ENCODE peak calls at places on chromosomes 13 and 19, in six cellular contexts. F is HT-29; M is GM10248; H is nephron progenitor cell; D is GM13977; G is CD8-positive, alpha-beta memory T cell. K is an unnamed sample.

GRCh38 chr19:53019684-53020083 is 6.0 kb downstream of the ERVV-1 start:
- DNase-seq in F (peak; percentile 16), M (no peak), H (no peak), D (no peak), G (no peak), K (no peak)

GRCh38 chr13:112891477-112892401 is 77.3 kb upstream of the MCF2L start:
- DNase-seq in F (peak; percentile 20), M (no peak), H (no peak), D (no peak), G (no peak), K (no peak)

GRCh38 chr19:44626067-44626624 is 12.8 kb downstream of the IGSF23 start:
- DNase-seq in F (peak; percentile 94), M (no peak), H (no peak), D (no peak), G (no peak), K (no peak)

GRCh38 chr13:27424246-27425150 is at the start of gene GTF3A:
- DNase-seq in F (peak; percentile 99), M (peak; percentile 97), H (peak; percentile 88), D (peak; percentile 97), G (peak; percentile 81), K (peak; percentile 96)

GRCh38 chr19:51034704-51035103 is at the start of gene KLK12:
- DNase-seq in F (peak; percentile 71), M (no peak), H (no peak), D (no peak), G (no peak), K (no peak)

GRCh38 chr13:73499685-73500084 is 440.9 kb downstream of the KLF5 start:
- DNase-seq in F (no peak), M (no peak), H (no peak), D (no peak), G (no peak), K (no peak)

GRCh38 chr13:25727250-25727649 is 324.6 kb downstream of the SHISA2 start:
- DNase-seq in F (no peak), M (no peak), H (no peak), D (no peak), G (no peak), K (no peak)

GRCh38 chr19:45922281-45922680 is 7.7 kb upstream of the NANOS2 start:
- DNase-seq in F (peak; percentile 63), M (no peak), H (no peak), D (no peak), G (no peak), K (peak; percentile 30)

GRCh38 chr13:52707375-52707774 is 32.2 kb downstream of the CNMD start:
- DNase-seq in F (peak; percentile 24), M (no peak), H (no peak), D (no peak), G (no peak), K (no peak)

GRCh38 chr13:44354884-44355283 is 18.7 kb upstream of the SERP2 start:
- DNase-seq in F (peak; percentile 48), M (no peak), H (no peak), D (no peak), G (no peak), K (no peak)

GRCh38 chr19:28217064-28217463 is 995.9 kb downstream of the UQCRFS1 start:
- DNase-seq in F (no peak), M (no peak), H (no peak), D (no peak), G (no peak), K (no peak)

GRCh38 chr13:35143123-35143522 is 201.1 kb downstream of the NBEA start:
- DNase-seq in F (no peak), M (no peak), H (no peak), D (no peak), G (no peak), K (no peak)

GRCh38 chr13:86020350-86021002 is 221.3 kb upstream of the SLITRK6 start:
- DNase-seq in F (peak; percentile 40), M (no peak), H (no peak), D (no peak), G (no peak), K (no peak)

GRCh38 chr19:45376045-45376724 is 5.8 kb upstream of the ERCC2 start:
- DNase-seq in F (no peak), M (no peak), H (peak; percentile 50), D (no peak), G (no peak), K (no peak)

GRCh38 chr13:99647593-99647980 is 146.3 kb downstream of the TM9SF2 start:
- DNase-seq in F (no peak), M (no peak), H (no peak), D (no peak), G (no peak), K (no peak)

GRCh38 chr13:94764576-94765321 is 52.4 kb upstream of the SOX21 start:
- DNase-seq in F (no peak), M (no peak), H (no peak), D (no peak), G (no peak), K (no peak)

GRCh38 chr19:18086590-18087138 is at the start of gene IL12RB1:
- DNase-seq in F (no peak), M (peak; percentile 66), H (no peak), D (peak; percentile 58), G (peak; percentile 53), K (peak; percentile 74)

GRCh38 chr13:73001971-73002370 is 56.8 kb upstream of the KLF5 start:
- DNase-seq in F (peak; percentile 20), M (no peak), H (no peak), D (no peak), G (no peak), K (no peak)

GRCh38 chr19:18783958-18784785 is 6.9 kb downstream of the COMP start:
- DNase-seq in F (no peak), M (no peak), H (no peak), D (no peak), G (no peak), K (no peak)

GRCh38 chr19:32373614-32374295 is 28.3 kb downstream of the ZNF507 start:
- DNase-seq in F (peak; percentile 96), M (no peak), H (no peak), D (no peak), G (no peak), K (no peak)

GRCh38 chr19:1766800-1767352 is 13.6 kb downstream of the ONECUT3 start:
- DNase-seq in F (no peak), M (no peak), H (no peak), D (peak; percentile 42), G (no peak), K (no peak)

GRCh38 chr13:59112375-59112774 is 1051.4 kb downstream of the DIAPH3 start:
- DNase-seq in F (no peak), M (no peak), H (no peak), D (no peak), G (no peak), K (no peak)

GRCh38 chr13:20431080-20431479 is 94.6 kb downstream of the CRYL1 start:
- DNase-seq in F (no peak), M (no peak), H (no peak), D (no peak), G (no peak), K (no peak)

GRCh38 chr19:48330012-48330681 is 4.8 kb downstream of the EMP3 start:
- DNase-seq in F (peak; percentile 97), M (peak; percentile 79), H (peak; percentile 82), D (peak; percentile 75), G (peak; percentile 80), K (peak; percentile 86)

GRCh38 chr13:79246575-79246949 is 159.5 kb downstream of the RBM26 start:
- DNase-seq in F (peak; percentile 22), M (no peak), H (no peak), D (peak; percentile 16), G (no peak), K (no peak)

GRCh38 chr19:531009-531752 is 379 bp upstream of the CDC34 start:
- DNase-seq in F (peak; percentile 65), M (peak; percentile 99), H (peak; percentile 92), D (peak; percentile 100), G (peak; percentile 84), K (peak; percentile 97)

GRCh38 chr13:49214917-49215376 is 5.2 kb upstream of the MLNR start:
- DNase-seq in F (peak; percentile 48), M (peak; percentile 39), H (no peak), D (no peak), G (no peak), K (peak; percentile 63)